ENCODE peak calls at places on chromosomes 11 and 22, in seven cellular contexts. Z is stomach, R is glutamatergic neuron, S is PC-9, I is body of pancreas, Q is thoracic aorta, K is GM13976. C is an unnamed sample.

GRCh38 chr11:2330696-2331095 is 28.9 kb downstream of the TSPAN32 start:
- DNase-seq in S (no peak), Z (no peak), K (no peak), I (no peak), R (no peak), Q (no peak), C (no peak)

GRCh38 chr22:40721266-40721665 is 42.0 kb downstream of the MCHR1 start:
- DNase-seq in Z (no peak), R (peak), S (peak), K (no peak), I (peak), Q (no peak), C (no peak)

GRCh38 chr22:46942816-46943783 is 180.7 kb downstream of the TBC1D22A start:
- DNase-seq in R (no peak), Q (no peak), K (no peak), I (no peak), S (no peak), Z (no peak), C (no peak)

GRCh38 chr11:9774591-9775392 is 110.9 kb downstream of the SWAP70 start:
- DNase-seq in Q (no peak), S (no peak), R (no peak), Z (no peak), I (no peak), K (no peak), C (no peak)

GRCh38 chr22:42366815-42367581 is 65.2 kb downstream of the NFAM1 start:
- DNase-seq in K (no peak), R (no peak), Q (no peak), S (no peak), I (peak), Z (peak), C (no peak)

GRCh38 chr11:129258205-129258604 is 66.1 kb upstream of the ARHGAP32 start:
- DNase-seq in S (no peak), Q (no peak), K (no peak), I (no peak), Z (no peak), R (no peak), C (no peak)

GRCh38 chr11:94117871-94118270 is 10.8 kb upstream of the PANX1 start:
- DNase-seq in R (no peak), S (no peak), K (no peak), Q (no peak), Z (no peak), I (no peak), C (no peak)

GRCh38 chr11:11963842-11964773 is 44.3 kb downstream of the DKK3 start:
- DNase-seq in Z (peak), R (no peak), Q (no peak), K (peak), I (no peak), S (no peak), C (no peak)

GRCh38 chr11:85826096-85826855 is 15.3 kb upstream of the SYTL2 start:
- DNase-seq in Q (no peak), I (peak), K (no peak), Z (no peak), R (peak), S (peak), C (no peak)

GRCh38 chr11:16169946-16170345 is 186.4 kb downstream of the SOX6 start:
- DNase-seq in R (peak), Z (no peak), I (no peak), K (no peak), S (no peak), Q (no peak), C (no peak)

GRCh38 chr11:123504401-123504800 is 74.3 kb downstream of the GRAMD1B start:
- DNase-seq in S (no peak), I (no peak), R (no peak), K (no peak), Q (no peak), Z (no peak), C (no peak)

GRCh38 chr11:34844466-34845112 is 71.6 kb downstream of the APIP start:
- DNase-seq in Q (no peak), R (no peak), S (no peak), Z (no peak), K (no peak), I (no peak), C (no peak)

GRCh38 chr11:4960877-4961276 is 5.4 kb upstream of the OR51A2 start:
- DNase-seq in Q (no peak), S (no peak), K (no peak), I (no peak), R (no peak), Z (no peak), C (no peak)

GRCh38 chr22:23751441-23751996 is 607 bp upstream of the ZNF70 start:
- DNase-seq in Z (no peak), S (no peak), I (peak), R (no peak), Q (no peak), K (no peak), C (no peak)

GRCh38 chr11:123484448-123484847 is 54.4 kb downstream of the GRAMD1B start:
- DNase-seq in Q (no peak), K (no peak), S (no peak), I (no peak), R (no peak), Z (no peak), C (no peak)

GRCh38 chr11:65645710-65646109 is 7.8 kb downstream of the SIPA1 start:
- DNase-seq in S (peak), K (no peak), Z (no peak), Q (no peak), R (no peak), I (no peak), C (no peak)

GRCh38 chr11:33515347-33515746 is 185.3 kb downstream of the C11orf91 start:
- DNase-seq in Z (no peak), I (peak), K (peak), S (no peak), Q (no peak), R (no peak), C (no peak)

GRCh38 chr11:113839842-113840241 is 35.5 kb downstream of the USP28 start:
- DNase-seq in K (peak), R (no peak), Z (no peak), Q (no peak), I (no peak), S (no peak), C (no peak)

GRCh38 chr11:67647471-67647870 is 3.1 kb downstream of the ACY3 start:
- DNase-seq in S (peak), R (no peak), Q (no peak), I (no peak), Z (no peak), K (no peak), C (no peak)

GRCh38 chr11:35138949-35139881 is at the start of gene CD44:
- DNase-seq in K (peak), Q (peak), S (peak), I (peak), R (peak), Z (peak), C (peak)

GRCh38 chr11:114115406-114116054 is 56.0 kb downstream of the ZBTB16 start:
- DNase-seq in S (no peak), Z (no peak), Q (no peak), I (no peak), K (no peak), R (no peak), C (no peak)

GRCh38 chr11:57427692-57428082 is 766 bp upstream of the SLC43A3 start:
- DNase-seq in S (no peak), R (no peak), K (no peak), I (peak), Q (no peak), Z (peak), C (no peak)

GRCh38 chr11:93196816-93197382 is 892 bp downstream of the SLC36A4 start:
- DNase-seq in I (no peak), Q (no peak), S (no peak), K (no peak), R (no peak), Z (no peak), C (no peak)

GRCh38 chr11:131652231-131652630 is 281.8 kb downstream of the NTM start:
- DNase-seq in K (no peak), I (no peak), S (no peak), Q (no peak), R (no peak), Z (no peak), C (no peak)
- TF ChIP-seq CTCF in K (no peak), I (no peak), S (no peak), Q (no peak), R (no peak), Z (no peak), C (no peak)

GRCh38 chr11:118264568-118265470 is 722 bp upstream of the MPZL2 start:
- DNase-seq in S (no peak), Z (no peak), K (no peak), R (no peak), Q (no peak), I (no peak), C (no peak)

GRCh38 chr11:118265954-118266353 is 1.9 kb upstream of the MPZL2 start:
- DNase-seq in Z (peak), Q (no peak), I (no peak), R (no peak), S (peak), K (no peak), C (no peak)

GRCh38 chr11:118267486-118267885 is 3.4 kb upstream of the MPZL2 start:
- DNase-seq in Z (no peak), R (no peak), I (no peak), K (no peak), S (peak), Q (no peak), C (no peak)

GRCh38 chr11:118263109-118263508 is 988 bp downstream of the MPZL2 start:
- DNase-seq in R (no peak), K (no peak), I (peak), Z (no peak), Q (no peak), S (no peak), C (no peak)

DNA sequence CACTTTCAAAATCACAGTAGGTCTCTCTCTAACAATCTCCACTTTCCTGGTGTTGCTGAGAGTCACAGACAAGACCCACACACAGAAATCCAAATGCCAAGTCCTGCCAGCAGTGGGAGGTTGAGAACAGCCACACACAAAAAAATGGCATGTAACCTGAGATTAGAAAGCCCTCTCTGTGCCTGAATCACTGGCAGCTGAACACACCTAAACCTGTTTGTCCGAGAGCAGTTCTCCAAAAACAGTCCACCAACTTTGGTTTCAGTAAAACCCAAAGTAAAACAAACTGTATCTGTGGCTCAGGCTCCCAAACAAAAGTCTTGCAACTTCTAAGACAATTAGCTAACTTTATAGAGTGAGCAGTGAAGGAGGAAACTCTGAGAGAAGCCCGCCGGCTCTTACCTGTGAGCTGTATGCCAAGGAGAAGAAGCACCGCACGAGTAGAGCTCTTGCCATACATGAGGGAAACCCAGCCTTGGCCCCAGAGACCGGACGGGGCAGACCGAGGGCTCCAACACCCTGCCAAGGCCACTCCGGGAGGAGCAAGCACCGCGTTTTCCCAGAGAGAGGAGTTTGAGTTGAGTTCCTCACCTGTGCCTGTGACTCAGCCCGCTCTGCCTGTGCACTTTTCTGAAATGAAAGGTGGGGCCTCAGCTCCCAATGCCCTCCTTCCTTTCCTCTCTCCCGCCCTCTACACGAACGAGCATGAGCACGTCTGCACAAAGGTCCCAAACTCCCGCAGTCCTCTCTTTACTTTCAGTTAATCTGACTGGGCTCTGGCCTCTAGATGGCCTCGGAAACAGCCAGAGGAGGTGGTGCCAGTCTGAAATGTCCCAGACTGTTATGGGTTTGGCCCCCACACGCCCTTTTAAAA is at the start of gene MPZL2:
- DNase-seq in R (peak), I (peak), Q (no peak), Z (peak), S (peak), K (no peak), C (no peak)
- TF ChIP-seq CTCF in R (no peak), I (no peak), Q (no peak), Z (no peak), S (no peak), K (no peak), C (no peak)

GRCh38 chr11:105609341-105609781 is 512 bp upstream of the GRIA4 start:
- DNase-seq in R (peak), S (no peak), Q (no peak), Z (no peak), K (peak), I (peak), C (no peak)
- TF ChIP-seq CTCF in R (no peak), S (peak), Q (no peak), Z (no peak), K (no peak), I (peak), C (no peak)

GRCh38 chr11:133966924-133967598 is 10.3 kb upstream of the IGSF9B start:
- DNase-seq in S (no peak), K (peak), Q (no peak), R (peak), Z (peak), I (peak), C (no peak)
- TF ChIP-seq CTCF in S (no peak), K (peak), Q (peak), R (peak), Z (no peak), I (peak), C (no peak)

GRCh38 chr11:7514099-7514725 is 413 bp downstream of the PPFIBP2 start:
- DNase-seq in Z (no peak), R (peak), Q (no peak), K (no peak), S (no peak), I (peak), C (peak)
- TF ChIP-seq CTCF in Z (no peak), R (no peak), Q (no peak), K (no peak), S (no peak), I (no peak), C (no peak)

GRCh38 chr22:27747396-27748256 is 53.9 kb downstream of the MN1 start:
- DNase-seq in Z (no peak), R (no peak), S (no peak), Q (no peak), I (no peak), K (no peak), C (no peak)
- TF ChIP-seq CTCF in Z (no peak), R (no peak), S (peak), Q (peak), I (no peak), K (no peak), C (no peak)

DNA sequence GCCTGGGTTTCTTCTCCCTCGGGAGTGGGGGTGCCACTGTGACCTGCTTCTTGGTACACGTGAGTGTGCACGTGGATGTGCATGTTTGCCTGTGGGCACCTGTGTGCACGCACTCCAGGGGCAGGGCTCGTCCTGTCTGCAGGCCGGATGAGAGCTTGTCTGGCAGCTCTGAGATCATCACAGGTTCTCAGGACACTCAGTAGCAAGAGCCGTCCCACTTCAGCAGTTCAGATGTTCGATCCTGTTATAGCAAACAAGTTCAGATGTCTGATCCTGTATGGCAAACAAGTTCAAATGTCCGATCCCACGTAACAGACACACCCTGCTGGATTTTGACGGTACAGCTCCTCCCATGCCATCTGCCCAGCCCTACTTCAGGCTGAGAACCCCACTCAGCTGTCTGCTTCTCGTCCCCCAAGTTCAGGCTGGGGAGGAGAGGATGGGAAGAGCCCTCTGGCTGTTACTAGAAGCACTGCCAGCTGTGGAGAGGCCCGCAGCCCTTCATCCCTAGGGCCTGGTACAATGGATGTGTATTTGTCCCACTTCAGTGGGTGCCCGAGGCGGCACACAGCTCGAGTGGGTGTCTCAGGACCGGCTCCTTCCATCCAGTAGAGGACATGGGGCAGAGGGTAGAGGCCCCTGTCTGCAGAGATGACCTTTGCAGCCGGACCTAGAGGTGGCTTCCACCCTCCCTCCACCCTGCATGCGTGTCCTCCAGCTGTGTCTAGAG is 1126.9 kb downstream of the BRD1 start:
- DNase-seq in Q (no peak), R (no peak), Z (no peak), S (no peak), I (no peak), K (no peak), C (no peak)
- TF ChIP-seq CTCF in Q (no peak), R (no peak), Z (no peak), S (no peak), I (no peak), K (no peak), C (no peak)

GRCh38 chr11:60710482-60710881 is 11.1 kb downstream of the MS4A8 start:
- DNase-seq in S (no peak), Z (no peak), R (no peak), K (no peak), I (no peak), Q (no peak), C (no peak)
- TF ChIP-seq CTCF in S (peak), Z (no peak), R (no peak), K (no peak), I (no peak), Q (no peak), C (no peak)

C was measured in natural killer cell.